ENCODE peak calls at places on chromosome 18, in five cellular contexts. Q, G, E, D and V are unnamed samples.

GRCh38 chr18:3873698-3874495 is 423.9 kb downstream of the TGIF1 start:
- DNase-seq in D (no peak), E (no peak), G (no peak), Q (no peak), V (no peak)

GRCh38 chr18:31511098-31511497 is 13.1 kb downstream of the DSG2 start:
- DNase-seq in Q (no peak), E (no peak), D (no peak), G (no peak), V (no peak)

GRCh38 chr18:55861266-55861665 is 273.3 kb upstream of the TCF4 start:
- DNase-seq in E (peak), G (peak), D (no peak), Q (no peak), V (no peak)

GRCh38 chr18:32803571-32803970 is 30.7 kb upstream of the KLHL14 start:
- DNase-seq in Q (no peak), G (no peak), D (peak), E (no peak), V (peak)

GRCh38 chr18:8262221-8262620 is 347.0 kb upstream of the RAB12 start:
- DNase-seq in D (no peak), E (no peak), Q (no peak), G (no peak), V (no peak)

GRCh38 chr18:26488417-26489009 is 59.8 kb downstream of the KCTD1 start:
- DNase-seq in Q (peak), D (no peak), E (no peak), G (no peak), V (no peak)

GRCh38 chr18:8609711-8610441 is 639 bp downstream of the RAB12 start:
- DNase-seq in G (no peak), Q (no peak), E (no peak), D (peak), V (peak)

GRCh38 chr18:46518438-46518837 is 138.6 kb downstream of the LOXHD1 start:
- DNase-seq in D (peak), E (no peak), G (no peak), Q (no peak), V (no peak)

GRCh38 chr18:42038936-42039335 is 83.9 kb downstream of the PIK3C3 start:
- DNase-seq in D (no peak), Q (no peak), E (peak), G (peak), V (no peak)

GRCh38 chr18:46915800-46916550 is 1.3 kb downstream of the PIAS2 start:
- DNase-seq in G (no peak), E (no peak), Q (no peak), D (no peak), V (no peak)

GRCh38 chr18:57834616-57835015 is 31.5 kb upstream of the ATP8B1 start:
- DNase-seq in D (no peak), E (no peak), G (no peak), Q (no peak), V (no peak)

GRCh38 chr18:51447351-51447896 is 249.9 kb upstream of the MEX3C start:
- DNase-seq in G (no peak), D (no peak), E (no peak), Q (no peak), V (no peak)

DNA sequence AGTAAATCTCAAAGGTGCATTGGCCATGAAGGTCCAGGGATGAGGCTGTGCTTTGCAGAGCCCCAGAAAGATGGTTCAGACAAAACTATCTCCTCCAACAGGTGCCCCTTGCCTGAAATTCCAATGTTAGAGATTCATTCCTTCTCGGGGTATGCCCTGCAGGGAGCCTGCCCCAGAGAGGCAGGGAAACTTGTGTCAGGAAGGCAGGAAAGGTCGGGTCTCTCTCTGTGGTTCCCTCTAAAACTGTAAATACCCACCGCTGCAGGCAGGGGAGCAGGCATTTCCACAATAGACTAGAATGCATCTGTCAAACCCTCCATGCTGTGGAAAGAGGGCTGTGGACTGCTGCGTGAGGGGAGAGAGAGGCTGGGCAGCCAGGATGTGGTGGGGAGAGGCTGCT is 207.8 kb upstream of the SMAD2 start:
- DNase-seq in Q (no peak), D (no peak), E (no peak), G (no peak), V (no peak)
- TF ChIP-seq CTCF in Q (no peak), D (no peak), E (no peak), G (no peak), V (peak)

GRCh38 chr18:48752478-48752877 is 198.3 kb downstream of the SMAD7 start:
- DNase-seq in G (no peak), D (no peak), Q (no peak), E (no peak), V (no peak)

GRCh38 chr18:48750485-48751175 is 200.1 kb downstream of the SMAD7 start:
- DNase-seq in Q (no peak), G (peak), D (no peak), E (no peak), V (no peak)

GRCh38 chr18:48752928-48753327 is 197.8 kb downstream of the SMAD7 start:
- DNase-seq in Q (no peak), E (no peak), D (no peak), G (peak), V (no peak)

GRCh38 chr18:48751727-48752468 is 198.9 kb downstream of the SMAD7 start:
- DNase-seq in D (no peak), E (no peak), G (no peak), Q (no peak), V (no peak)

DNA sequence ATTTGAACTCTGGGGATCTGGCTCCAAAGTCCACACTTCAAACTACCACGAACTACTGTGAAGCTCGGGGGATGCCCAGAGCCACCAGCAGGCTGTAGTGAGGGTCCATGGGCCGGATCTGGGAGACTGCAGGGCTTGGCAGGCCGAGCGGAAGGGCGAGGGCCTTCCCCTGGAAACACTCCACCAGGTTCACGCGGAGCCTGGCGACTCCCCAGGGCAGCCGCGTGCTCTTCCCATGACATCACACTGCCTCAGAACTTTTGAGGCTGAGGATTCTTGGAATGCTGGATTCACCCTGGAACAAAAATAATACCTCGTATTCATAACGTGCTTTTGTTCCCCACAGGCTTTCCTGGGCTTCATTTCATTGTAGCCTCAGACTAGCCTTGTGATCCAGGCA is 201.0 kb downstream of the SMAD7 start:
- DNase-seq in D (no peak), G (peak), Q (no peak), E (peak), V (no peak)
- TF ChIP-seq CTCF in D (no peak), G (no peak), Q (no peak), E (peak), V (no peak)

GRCh38 chr18:79897940-79898625 is 53.4 kb downstream of the SLC66A2 start:
- DNase-seq in D (no peak), Q (no peak), E (no peak), G (no peak), V (no peak)
- TF ChIP-seq CTCF in D (no peak), Q (no peak), E (no peak), G (no peak), V (no peak)

GRCh38 chr18:74477771-74478170 is 18.4 kb upstream of the CNDP2 start:
- DNase-seq in Q (no peak), D (no peak), G (no peak), E (no peak), V (no peak)

GRCh38 chr18:74478316-74478715 is 17.8 kb upstream of the CNDP2 start:
- DNase-seq in D (no peak), G (no peak), E (no peak), Q (no peak), V (no peak)

GRCh38 chr18:74478876-74479275 is 17.3 kb upstream of the CNDP2 start:
- DNase-seq in G (no peak), E (no peak), D (no peak), Q (no peak), V (no peak)

GRCh38 chr18:74473976-74474375 is 16.9 kb upstream of the DIPK1C start:
- DNase-seq in G (no peak), E (no peak), Q (no peak), D (no peak), V (no peak)

DNA sequence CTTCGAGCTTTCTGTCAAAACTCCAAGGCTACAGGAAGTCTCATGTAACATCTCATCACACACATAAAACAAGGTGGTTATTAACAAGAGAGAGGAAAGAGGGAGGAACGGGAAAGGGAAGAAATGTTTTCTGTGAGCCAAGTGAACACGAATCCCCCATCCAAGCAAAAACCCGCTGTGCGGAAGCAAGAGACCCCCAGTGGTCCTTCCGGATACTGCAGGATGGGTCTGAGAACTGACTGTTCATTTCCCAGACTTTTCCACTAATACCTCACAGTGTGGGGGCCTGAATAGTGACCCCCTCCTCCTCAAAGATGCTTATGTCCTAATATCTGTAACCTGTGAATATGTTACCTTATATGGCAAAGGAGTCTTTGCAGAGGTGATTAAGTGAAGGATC is 19.0 kb upstream of the DIPK1C start:
- DNase-seq in Q (no peak), E (no peak), G (no peak), D (peak), V (peak)
- TF ChIP-seq CTCF in Q (peak), E (peak), G (peak), D (peak), V (peak)

GRCh38 chr18:23711421-23711820 is 22.2 kb downstream of the LAMA3 start:
- DNase-seq in Q (no peak), E (no peak), G (no peak), D (no peak), V (no peak)

GRCh38 chr18:23710946-23711345 is 21.7 kb downstream of the LAMA3 start:
- DNase-seq in G (no peak), D (no peak), E (no peak), Q (no peak), V (no peak)

GRCh38 chr18:23712445-23712844 is 23.2 kb downstream of the LAMA3 start:
- DNase-seq in G (no peak), E (no peak), D (no peak), Q (no peak), V (no peak)

GRCh38 chr18:23706971-23707640 is 17.9 kb downstream of the LAMA3 start:
- DNase-seq in E (no peak), G (no peak), Q (no peak), D (no peak), V (no peak)

GRCh38 chr18:23710068-23710527 is 20.8 kb downstream of the LAMA3 start:
- DNase-seq in G (peak), Q (no peak), E (no peak), D (no peak), V (no peak)
- TF ChIP-seq CTCF in G (no peak), Q (no peak), E (no peak), D (no peak), V (no peak)

GRCh38 chr18:63970803-63971191 is 916 bp downstream of the SERPINB8 start:
- DNase-seq in E (no peak), G (no peak), D (peak), Q (peak), V (peak)

GRCh38 chr18:63975632-63976031 is 5.8 kb downstream of the SERPINB8 start:
- DNase-seq in Q (no peak), G (no peak), E (no peak), D (no peak), V (no peak)

GRCh38 chr18:63977040-63977439 is 7.2 kb downstream of the SERPINB8 start:
- DNase-seq in G (no peak), E (no peak), D (no peak), Q (no peak), V (no peak)

GRCh38 chr18:63971320-63972071 is 1.6 kb downstream of the SERPINB8 start:
- DNase-seq in E (no peak), Q (no peak), D (no peak), G (no peak), V (no peak)

DNA sequence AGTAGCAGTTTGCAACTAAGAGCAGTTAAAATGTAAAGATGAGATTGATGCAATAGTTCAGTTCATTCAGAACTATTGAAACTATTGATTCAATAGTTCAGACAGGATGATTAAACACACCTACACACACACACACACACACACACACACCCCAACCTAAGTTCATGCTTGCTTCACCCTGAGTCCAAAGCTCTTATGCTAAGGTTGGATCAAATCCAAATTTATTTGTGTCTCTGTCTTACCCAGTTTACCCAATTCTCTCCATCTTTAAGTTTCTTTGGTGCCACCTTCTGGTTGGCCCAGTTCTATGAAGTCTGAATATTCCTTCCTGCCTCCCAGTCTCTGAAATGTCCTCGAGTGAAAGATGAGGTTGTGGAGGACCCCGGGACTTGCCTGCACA is 5.1 kb downstream of the SERPINB8 start:
- DNase-seq in G (peak), E (no peak), D (no peak), Q (no peak), V (no peak)
- TF ChIP-seq CTCF in G (peak), E (peak), D (no peak), Q (peak), V (no peak)

DNA sequence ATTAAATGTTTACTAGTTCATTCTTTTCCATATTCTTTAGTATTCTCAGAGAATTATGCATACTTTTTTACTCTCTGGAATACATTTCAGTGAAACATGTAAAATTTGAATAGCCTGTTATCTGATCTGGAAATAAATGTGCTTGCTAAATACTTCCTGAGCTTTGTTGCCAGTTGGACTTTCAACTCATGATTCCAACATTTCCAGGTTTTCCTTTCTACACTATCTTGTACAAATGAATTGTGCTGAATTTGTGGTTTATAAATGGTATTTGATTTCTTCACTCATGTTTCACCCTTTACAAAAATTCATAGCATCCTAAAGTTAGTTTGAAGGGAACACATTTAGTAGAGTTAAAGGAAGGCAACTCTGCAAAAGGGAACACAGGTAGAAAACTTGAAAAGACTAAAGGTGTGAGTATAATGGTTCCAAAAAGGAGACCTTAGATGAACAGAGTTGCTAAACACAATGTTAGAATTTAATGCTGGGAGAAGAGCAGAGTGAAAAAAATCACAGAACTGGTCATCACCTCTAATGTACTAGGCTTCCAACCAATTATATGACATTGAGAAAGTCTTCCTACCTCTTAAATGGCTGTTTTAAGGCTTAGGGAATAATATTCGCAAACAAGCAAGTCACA is 28.6 kb downstream of the SYT4 start:
- DNase-seq in D (no peak), Q (no peak), G (no peak), E (no peak), V (no peak)
- TF ChIP-seq CTCF in D (no peak), Q (no peak), G (no peak), E (no peak), V (no peak)